ENCODE peak calls at places on chromosomes 13 and 19, in four cellular contexts. E is body of pancreas; W is AG20443; C is activated naive CD4-positive, alpha-beta T cell treated with anti-CD3 and anti-CD28 coated beads for 36 hours. K is an unnamed sample.

GRCh38 chr19:46904114-46905060 is 43.6 kb downstream of the ARHGAP35 start:
- DNase-seq in E (no peak), C (no peak), W (peak), K (no peak)

GRCh38 chr19:1240925-1241324 is 626 bp upstream of the ATP5F1D start:
- DNase-seq in W (no peak), E (no peak), C (no peak), K (no peak)

GRCh38 chr19:4508698-4509097 is 9.6 kb downstream of the PLIN4 start:
- DNase-seq in W (no peak), C (no peak), E (no peak), K (no peak)

GRCh38 chr13:44895584-44895983 is 93.7 kb downstream of the NUFIP1 start:
- DNase-seq in W (no peak), C (no peak), E (no peak), K (no peak)

GRCh38 chr13:99805361-99805760 is 166.2 kb downstream of the ZIC5 start:
- DNase-seq in W (no peak), C (no peak), E (no peak), K (no peak)

GRCh38 chr13:59112375-59112774 is 1051.4 kb downstream of the DIAPH3 start:
- DNase-seq in C (no peak), W (peak), E (no peak), K (peak)

GRCh38 chr19:48624791-48625723 is 5.8 kb downstream of the SPHK2 start:
- DNase-seq in E (no peak), C (no peak), W (no peak), K (peak)

GRCh38 chr13:53042897-53043296 is 14.3 kb downstream of the OLFM4 start:
- DNase-seq in W (no peak), C (no peak), E (no peak), K (no peak)

GRCh38 chr13:43924549-43925245 is 45.0 kb downstream of the LACC1 start:
- DNase-seq in W (no peak), C (no peak), E (no peak), K (no peak)

GRCh38 chr13:33204130-33204927 is 81.2 kb downstream of the STARD13 start:
- DNase-seq in C (no peak), W (peak), E (peak), K (no peak)

GRCh38 chr13:32056316-32056715 is 24.7 kb downstream of the FRY start:
- DNase-seq in E (no peak), C (no peak), W (no peak), K (no peak)

GRCh38 chr19:55248704-55249103 is 10.1 kb downstream of the PPP6R1 start:
- DNase-seq in W (no peak), E (no peak), C (no peak), K (no peak)

GRCh38 chr19:51135004-51135403 is 7.1 kb upstream of the SIGLEC7 start:
- DNase-seq in W (no peak), E (no peak), C (no peak), K (no peak)

GRCh38 chr13:114001331-114002008 is 27.6 kb upstream of the C13orf46 start:
- DNase-seq in E (no peak), C (no peak), W (no peak), K (no peak)

GRCh38 chr19:2246801-2247361 is 2.2 kb upstream of the AMH start:
- DNase-seq in E (peak), W (peak), C (no peak), K (peak)

GRCh38 chr13:28505543-28506135 is 10.7 kb upstream of the FLT1 start:
- DNase-seq in C (no peak), W (no peak), E (no peak), K (no peak)

GRCh38 chr19:2494084-2494446 is 18.1 kb downstream of the GADD45B start:
- DNase-seq in W (peak), E (no peak), C (no peak), K (no peak)

GRCh38 chr19:41795031-41795461 is 1.3 kb upstream of the CEACAM3 start:
- DNase-seq in W (no peak), E (peak), C (peak), K (peak)

GRCh38 chr13:109272595-109273325 is 513.6 kb downstream of the IRS2 start:
- DNase-seq in E (no peak), C (no peak), W (no peak), K (no peak)

GRCh38 chr13:100209857-100210580 is 121.1 kb downstream of the PCCA start:
- DNase-seq in C (no peak), E (no peak), W (peak), K (no peak)

K was measured in G401.